ENCODE peak calls at places on chromosomes 5 and 9, in nine cellular contexts. B is nephron progenitor cell; T is stimulated activated CD8-positive, alpha-beta memory T cell treated with anti-CD3 and anti-CD28 coated beads, Interleukin-4, amount 100 ng/mL, for 1 hour; D is MM.1S; A is stimulated activated CD4-positive, alpha-beta T cell treated with anti-CD3 and anti-CD28 coated beads, TNF-alpha, amount 100 ng/mL, for 4 hours; F is pulmonary artery endothelial cell; L is HTR-8/SVneo; C is SIG-M5; U is cardiac fibroblast. K is an unnamed sample.

GRCh38 chr5:609506-609905 is 2.6 kb upstream of the CEP72 start:
- DNase-seq in A (no peak), F (no peak), C (no peak), T (no peak), L (no peak), D (no peak), B (no peak), U (no peak), K (no peak)

GRCh38 chr5:93430673-93431192 is 150.3 kb downstream of the NR2F1-AS1 start:
- DNase-seq in B (no peak), D (no peak), T (no peak), A (no peak), U (no peak), C (no peak), L (no peak), F (no peak), K (no peak)

GRCh38 chr9:10910779-10911178 is 298.0 kb upstream of the PTPRD start:
- DNase-seq in F (no peak), T (no peak), L (no peak), A (no peak), C (no peak), B (no peak), U (no peak), D (no peak), K (no peak)

GRCh38 chr9:68872026-68872501 is 141.8 kb downstream of the PRKACG start:
- DNase-seq in L (no peak), B (no peak), U (no peak), C (no peak), D (no peak), A (no peak), F (no peak), T (no peak), K (no peak)

GRCh38 chr5:150516011-150516410 is 8.1 kb downstream of the NDST1 start:
- DNase-seq in D (no peak), C (no peak), U (peak), L (no peak), A (no peak), F (no peak), T (no peak), B (no peak), K (no peak)

GRCh38 chr5:44246986-44247385 is 142.2 kb downstream of the FGF10 start:
- DNase-seq in L (no peak), D (no peak), A (no peak), B (no peak), T (no peak), F (no peak), C (no peak), U (peak), K (no peak)

GRCh38 chr9:136373300-136374182 is at the start of gene CARD9:
- DNase-seq in T (no peak), U (no peak), A (no peak), F (no peak), C (no peak), L (no peak), B (no peak), D (no peak), K (peak)

GRCh38 chr9:104740596-104740995 is 6.9 kb upstream of the NIPSNAP3A start:
- DNase-seq in B (no peak), D (no peak), A (no peak), L (no peak), C (no peak), U (peak), F (no peak), T (no peak), K (no peak)

GRCh38 chr9:5858833-5859232 is 25.9 kb upstream of the ERMP1 start:
- DNase-seq in C (no peak), T (no peak), D (no peak), F (no peak), A (no peak), U (no peak), L (no peak), B (no peak), K (no peak)

GRCh38 chr9:129597355-129598088 is 23.4 kb downstream of the C9orf50 start:
- DNase-seq in C (no peak), F (no peak), T (no peak), U (peak), L (no peak), B (peak), D (no peak), A (no peak), K (no peak)

GRCh38 chr5:101278011-101278687 is 375.1 kb upstream of the ST8SIA4 start:
- DNase-seq in C (no peak), B (no peak), T (no peak), F (no peak), D (no peak), U (peak), A (no peak), L (no peak), K (no peak)

GRCh38 chr5:59126665-59127354 is 543.9 kb downstream of the RAB3C start:
- DNase-seq in D (no peak), B (no peak), C (no peak), F (no peak), L (no peak), U (peak), T (no peak), A (no peak), K (no peak)

GRCh38 chr9:131500939-131501541 is 1.7 kb upstream of the POMT1 start:
- DNase-seq in L (no peak), T (no peak), A (peak), U (peak), D (peak), C (peak), B (no peak), F (no peak), K (no peak)

GRCh38 chr9:89777544-89777943 is 172.7 kb downstream of the GADD45G start:
- DNase-seq in F (no peak), B (no peak), T (no peak), L (no peak), A (no peak), D (no peak), C (no peak), U (no peak), K (no peak)

K was measured in anterior cingulate cortex.